ENCODE peak calls at places on chromosome 15, in eight cellular contexts. B is endothelial cell of umbilical vein, U is heart left ventricle, S is body of pancreas, F is esophagus squamous epithelium, Y is tibial nerve, Q is Peyer's patch, L is spleen. C is an unnamed sample.

GRCh38 chr15:56241374-56242085 is 2.1 kb downstream of the RFX7 start:
- DNase-seq in B (peak), Q (no peak), S (no peak), Y (no peak), U (no peak), F (no peak), L (no peak), C (no peak)

GRCh38 chr15:45184562-45185041 is 3.2 kb downstream of the SHF start:
- DNase-seq in Y (no peak), F (no peak), Q (no peak), B (no peak), U (no peak), L (peak), S (no peak), C (no peak)

GRCh38 chr15:60905587-60905986 is 323.5 kb downstream of the RORA start:
- DNase-seq in B (no peak), F (no peak), Y (no peak), U (no peak), L (no peak), S (peak), Q (no peak), C (no peak)

GRCh38 chr15:75840659-75841058 is 2.6 kb upstream of the UBE2Q2 start:
- DNase-seq in L (no peak), F (no peak), S (peak), U (no peak), B (peak), Q (no peak), Y (no peak), C (no peak)

GRCh38 chr15:101559938-101560337 is 70.4 kb upstream of the PCSK6 start:
- DNase-seq in F (no peak), U (peak), Y (no peak), Q (no peak), S (no peak), L (no peak), B (no peak), C (no peak)

GRCh38 chr15:26376243-26376642 is 396.6 kb downstream of the GABRB3 start:
- DNase-seq in Y (no peak), Q (no peak), L (no peak), B (no peak), U (no peak), S (no peak), F (no peak), C (no peak)

GRCh38 chr15:27847775-27848710 is 251.1 kb downstream of the OCA2 start:
- DNase-seq in Q (no peak), B (no peak), U (no peak), F (no peak), S (no peak), Y (no peak), L (no peak), C (peak)

GRCh38 chr15:94272251-94272898 is 41.0 kb downstream of the MCTP2 start:
- DNase-seq in Q (no peak), U (no peak), B (no peak), F (no peak), Y (no peak), L (no peak), S (no peak), C (no peak)

GRCh38 chr15:43511012-43511885 is 6.2 kb upstream of the MAP1A start:
- DNase-seq in B (no peak), Y (no peak), U (no peak), Q (no peak), L (no peak), S (peak), F (no peak), C (no peak)

GRCh38 chr15:70974004-70974832 is 81.6 kb downstream of the LRRC49 start:
- DNase-seq in S (no peak), Q (no peak), B (peak), F (no peak), Y (no peak), U (no peak), L (no peak), C (no peak)

GRCh38 chr15:38652998-38653397 is 88.4 kb upstream of the RASGRP1 start:
- DNase-seq in Q (no peak), S (no peak), B (no peak), U (no peak), Y (no peak), F (no peak), L (no peak), C (no peak)

GRCh38 chr15:45777781-45778180 is 143.0 kb downstream of the SQOR start:
- DNase-seq in Q (no peak), U (no peak), Y (no peak), B (no peak), L (no peak), F (no peak), S (no peak), C (no peak)

GRCh38 chr15:60370804-60371700 is 26.7 kb downstream of the ANXA2 start:
- DNase-seq in B (peak), Y (peak), F (no peak), L (no peak), S (peak), Q (no peak), U (peak), C (no peak)

GRCh38 chr15:49990835-49991540 is 128.0 kb downstream of the ATP8B4 start:
- DNase-seq in L (no peak), Y (no peak), S (no peak), B (no peak), F (no peak), Q (no peak), U (no peak), C (no peak)

GRCh38 chr15:57827021-57827420 is 120.5 kb downstream of the POLR2M start:
- DNase-seq in L (no peak), B (peak), F (no peak), U (no peak), S (no peak), Y (no peak), Q (no peak), C (no peak)

GRCh38 chr15:39511915-39512260 is 69.0 kb upstream of the THBS1 start:
- DNase-seq in S (peak), Y (no peak), U (peak), F (no peak), L (no peak), Q (no peak), B (peak), C (no peak)

GRCh38 chr15:90881978-90882721 is 2.2 kb upstream of the FES start:
- DNase-seq in S (no peak), Y (no peak), F (no peak), B (no peak), L (peak), Q (peak), U (no peak), C (no peak)

GRCh38 chr15:25683911-25684310 is 179.2 kb downstream of the ATP10A start:
- DNase-seq in S (no peak), B (no peak), L (no peak), Q (no peak), Y (no peak), U (no peak), F (no peak), C (no peak)

GRCh38 chr15:101124731-101125558 is 126.9 kb downstream of the CHSY1 start:
- DNase-seq in Q (no peak), U (no peak), B (peak), L (peak), Y (no peak), F (no peak), S (no peak), C (no peak)

GRCh38 chr15:40844543-40844981 is 714 bp downstream of the SPINT1 start:
- DNase-seq in U (peak), F (no peak), L (peak), Y (no peak), Q (no peak), S (peak), B (no peak), C (no peak)

GRCh38 chr15:59206623-59207183 is at the start of gene LDHAL6B:
- DNase-seq in Y (no peak), F (no peak), B (no peak), U (no peak), L (no peak), S (no peak), Q (no peak), C (no peak)

GRCh38 chr15:68517285-68517711 is 61.5 kb upstream of the CORO2B start:
- DNase-seq in S (no peak), Q (no peak), L (no peak), B (no peak), F (no peak), Y (no peak), U (peak), C (no peak)

GRCh38 chr15:65611888-65612615 is 1.1 kb upstream of the INTS14 start:
- DNase-seq in B (peak), L (no peak), S (no peak), Q (no peak), Y (no peak), U (no peak), F (no peak), C (no peak)

GRCh38 chr15:72153269-72153668 is 35.1 kb downstream of the SENP8 start:
- DNase-seq in S (no peak), U (no peak), L (no peak), B (peak), Y (no peak), F (no peak), Q (no peak), C (no peak)

GRCh38 chr15:91263632-91264477 is 163.8 kb downstream of the SV2B start:
- DNase-seq in S (peak), B (no peak), F (no peak), Q (no peak), U (peak), Y (peak), L (no peak), C (no peak)

GRCh38 chr15:73994912-73995622 is 551 bp downstream of the PML start:
- DNase-seq in F (no peak), S (no peak), B (no peak), L (peak), Q (no peak), U (peak), Y (no peak), C (peak)

GRCh38 chr15:96341465-96342142 is 11.1 kb downstream of the NR2F2 start:
- DNase-seq in Y (no peak), L (no peak), B (peak), S (no peak), U (no peak), F (no peak), Q (no peak), C (peak)

GRCh38 chr15:66472176-66472999 is 25.2 kb downstream of the SNAPC5 start:
- DNase-seq in B (peak), F (no peak), S (no peak), L (no peak), Y (no peak), Q (no peak), U (peak), C (no peak)

GRCh38 chr15:70156781-70157261 is 59.1 kb upstream of the TLE3 start:
- DNase-seq in S (peak), L (no peak), B (peak), Q (no peak), U (peak), F (no peak), Y (no peak), C (no peak)

GRCh38 chr15:72155021-72155621 is 36.9 kb downstream of the SENP8 start:
- DNase-seq in Y (peak), L (no peak), S (peak), U (peak), B (peak), F (no peak), Q (peak), C (no peak)

GRCh38 chr15:58260911-58261267 is 122.7 kb downstream of the AQP9 start:
- DNase-seq in Q (no peak), F (no peak), S (no peak), L (no peak), Y (no peak), B (no peak), U (peak), C (no peak)

GRCh38 chr15:87045741-87046140 is 966.1 kb downstream of the AGBL1 start:
- DNase-seq in Q (no peak), U (no peak), Y (no peak), F (no peak), S (no peak), B (no peak), L (no peak), C (no peak)

GRCh38 chr15:40893733-40894688 is at the start of gene VPS18:
- DNase-seq in L (peak), F (peak), S (peak), Q (peak), B (peak), Y (peak), U (peak), C (peak)

GRCh38 chr15:32706704-32707103 is 11.1 kb upstream of the GREM1 start:
- DNase-seq in S (no peak), Y (no peak), F (no peak), Q (no peak), U (no peak), L (no peak), B (no peak), C (no peak)

GRCh38 chr15:93451265-93451664 is 362.3 kb upstream of the RGMA start:
- DNase-seq in U (no peak), Q (no peak), L (no peak), B (no peak), Y (peak), S (no peak), F (no peak), C (no peak)

GRCh38 chr15:22780267-22780666 is 6.2 kb upstream of the NIPA1 start:
- DNase-seq in Y (no peak), Q (no peak), S (no peak), U (no peak), F (no peak), L (no peak), B (no peak), C (no peak)

GRCh38 chr15:74137544-74137920 is 7.1 kb downstream of the ISLR2 start:
- DNase-seq in B (no peak), L (no peak), Y (no peak), Q (no peak), S (no peak), U (no peak), F (no peak), C (no peak)

GRCh38 chr15:92803852-92804609 is 96.1 kb upstream of the CHD2 start:
- DNase-seq in S (peak), U (peak), Q (no peak), Y (peak), L (peak), B (peak), F (peak), C (no peak)

GRCh38 chr15:89494941-89495637 is 1.3 kb downstream of the RHCG start:
- DNase-seq in Q (no peak), B (no peak), L (no peak), U (no peak), S (no peak), Y (no peak), F (no peak), C (peak)

GRCh38 chr15:72229076-72229946 is 1.7 kb downstream of the PKM start:
- DNase-seq in U (no peak), B (peak), Y (no peak), F (no peak), Q (no peak), L (no peak), S (no peak), C (no peak)

DNA sequence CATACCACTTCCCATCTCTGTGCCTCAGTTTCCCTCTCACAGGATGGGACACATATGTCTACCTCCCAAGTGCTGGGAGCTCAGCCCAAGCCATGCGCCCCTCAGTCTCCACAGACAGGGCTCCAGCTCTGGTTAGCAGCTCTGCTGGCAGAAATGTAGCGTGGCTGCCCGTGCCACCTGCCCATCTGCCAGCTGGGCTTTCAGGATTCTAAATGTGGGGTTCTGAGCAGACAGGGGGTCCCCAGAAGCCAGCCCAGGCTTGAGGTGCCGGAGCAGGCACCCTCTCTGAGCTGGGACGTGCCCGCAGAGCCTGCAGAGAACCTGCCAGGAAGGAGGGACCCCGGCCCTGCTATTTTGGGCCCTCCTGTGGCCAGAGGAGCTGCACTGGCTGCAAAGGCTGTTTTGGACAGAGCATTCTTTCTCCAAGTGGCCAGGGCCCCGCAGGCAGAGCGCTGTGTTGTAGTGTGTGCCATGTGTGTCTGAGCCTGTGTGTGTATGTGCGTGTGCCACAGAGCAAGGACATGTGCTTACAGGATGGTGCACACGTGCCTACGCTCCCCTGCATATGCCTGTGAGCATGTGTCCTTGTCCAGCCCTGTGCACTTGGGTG is 31.7 kb downstream of the PSTPIP1 start:
- DNase-seq in U (peak), L (peak), S (no peak), B (no peak), F (no peak), Y (peak), Q (peak), C (no peak)
- TF ChIP-seq POLR2A in U (no peak), L (no peak), S (no peak), B (no peak), F (no peak), Y (no peak), Q (no peak), C (no peak)

GRCh38 chr15:42273900-42274692 is 863 bp upstream of the TMEM87A start:
- DNase-seq in Q (peak), S (peak), L (peak), B (peak), U (peak), Y (peak), F (peak), C (no peak)

GRCh38 chr15:42270996-42271395 is 2.0 kb upstream of the GANC start:
- DNase-seq in S (no peak), B (peak), Y (no peak), Q (no peak), U (no peak), L (no peak), F (no peak), C (no peak)

GRCh38 chr15:42272768-42273098 is 268 bp upstream of the GANC start:
- DNase-seq in Q (no peak), S (no peak), F (no peak), B (no peak), L (no peak), Y (no peak), U (no peak), C (no peak)

GRCh38 chr15:42274693-42274971 is 1.4 kb upstream of the TMEM87A start:
- DNase-seq in Q (no peak), U (no peak), B (peak), L (no peak), S (no peak), F (no peak), Y (no peak), C (no peak)

GRCh38 chr15:42273099-42273899 is at the start of the genes GANC and TMEM87A:
- DNase-seq in Q (peak), B (peak), S (peak), U (peak), L (peak), Y (peak), F (peak), C (peak)
- TF ChIP-seq POLR2A in Q (peak), B (peak), S (peak), U (peak), L (peak), Y (peak), F (no peak), C (no peak)

GRCh38 chr15:98647774-98648653 is at the start of gene IGF1R:
- DNase-seq in Q (peak), F (peak), B (peak), L (peak), Y (peak), S (peak), U (peak), C (no peak)
- TF ChIP-seq POLR2A in Q (no peak), F (no peak), B (no peak), L (no peak), Y (peak), S (peak), U (peak), C (no peak)

GRCh38 chr15:34584321-34584668 is 844 bp upstream of the GOLGA8B start:
- DNase-seq in L (no peak), Y (no peak), B (no peak), Q (no peak), S (no peak), F (no peak), U (no peak), C (no peak)

GRCh38 chr15:34581043-34581365 is 2.4 kb downstream of the GOLGA8B start:
- DNase-seq in F (no peak), B (no peak), Y (no peak), Q (no peak), U (no peak), L (no peak), S (no peak), C (no peak)

GRCh38 chr15:34583399-34584320 is at the start of gene GOLGA8B:
- DNase-seq in Y (no peak), B (peak), F (no peak), U (peak), S (peak), L (peak), Q (peak), C (no peak)

GRCh38 chr15:34584996-34585395 is 1.5 kb upstream of the GOLGA8B start:
- DNase-seq in U (no peak), F (no peak), Y (no peak), Q (no peak), L (no peak), B (no peak), S (no peak), C (no peak)

DNA sequence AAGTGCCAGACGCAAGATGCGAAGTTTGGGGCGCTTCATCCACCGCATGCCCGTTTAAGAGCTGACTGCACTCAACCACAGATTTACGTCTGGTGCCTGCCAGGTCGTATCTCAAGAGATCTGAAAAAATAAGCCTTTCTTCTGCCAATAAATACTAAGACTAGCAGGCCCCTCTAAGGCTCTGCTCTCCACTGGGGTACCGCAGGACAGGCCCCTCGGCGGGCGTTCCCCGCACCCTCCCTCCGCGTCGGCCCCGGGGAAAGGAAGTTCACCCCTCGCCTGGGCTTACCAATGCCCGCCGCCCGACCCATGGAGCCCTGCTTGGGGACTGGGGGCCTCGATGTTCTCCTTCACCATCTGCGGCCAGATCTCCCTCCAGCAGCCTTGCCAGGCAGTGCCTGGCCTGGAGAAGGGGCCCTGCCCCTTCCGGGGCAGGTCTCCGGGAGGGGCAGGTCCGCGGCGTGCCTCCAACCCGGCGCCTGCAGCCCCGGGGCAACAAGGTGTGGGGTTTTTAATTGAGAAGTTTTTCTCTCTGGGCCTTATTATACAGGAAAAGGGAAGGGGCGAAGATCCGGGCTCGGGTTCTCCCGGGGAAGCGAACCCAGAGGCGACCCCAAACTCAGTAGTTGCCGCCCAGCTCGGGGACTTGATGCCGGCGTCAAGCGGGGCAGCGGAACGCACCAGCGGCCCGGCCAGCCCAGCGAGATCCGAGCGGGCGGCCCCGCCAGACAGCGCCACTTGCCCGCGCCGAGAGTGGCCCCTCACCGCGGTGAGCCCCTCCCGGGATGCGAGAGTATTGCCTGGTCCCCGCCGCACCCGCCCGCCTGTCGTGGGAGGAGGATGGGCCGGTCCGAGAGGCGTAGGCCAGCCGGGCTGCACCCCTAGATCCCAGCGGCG is 742 bp downstream of the GOLGA8B start:
- DNase-seq in L (peak), B (peak), U (no peak), F (no peak), Q (peak), S (peak), Y (no peak), C (no peak)
- TF ChIP-seq POLR2A in L (no peak), B (no peak), U (no peak), F (no peak), Q (no peak), S (peak), Y (no peak), C (no peak)